ENCODE peak calls at places on chromosomes 3 and 15, in seven cellular contexts. B is retina; C is stimulated activated naive CD8-positive, alpha-beta T cell treated with anti-CD3 and anti-CD28 coated beads, Interleukin-15, Interleukin-2, amounts not matched to agents 100 U/mL and 50 U/mL, for 24 hours; L is cardiac fibroblast; Z is effector memory CD8-positive, alpha-beta T cell; M is stimulated activated CD8-positive, alpha-beta memory T cell treated with anti-CD3 and anti-CD28 coated beads, Interleukin-15, amount 100 ng/mL, for 24 hours; Y is effector CD4-positive, alpha-beta T cell. D is an unnamed sample.

GRCh38 chr3:5051772-5052171 is 70.3 kb upstream of the ARL8B start:
- DNase-seq in Z (no peak), B (no peak), L (no peak), M (no peak), Y (no peak), C (no peak), D (no peak)

GRCh38 chr3:50574280-50574831 is 5.0 kb downstream of the HEMK1 start:
- DNase-seq in Z (no peak), Y (no peak), M (no peak), C (peak), L (no peak), B (no peak), D (no peak)

GRCh38 chr3:168884353-168884903 is 779.1 kb downstream of the MECOM start:
- DNase-seq in Y (no peak), C (no peak), L (peak), M (no peak), B (no peak), Z (no peak), D (peak)

GRCh38 chr15:81225161-81225671 is 28.5 kb downstream of the IL16 start:
- DNase-seq in B (no peak), M (no peak), Z (no peak), Y (no peak), L (peak), C (no peak), D (no peak)

GRCh38 chr3:48636149-48636548 is 888 bp upstream of the SLC26A6 start:
- DNase-seq in Y (no peak), L (peak), Z (no peak), B (no peak), C (no peak), M (no peak), D (no peak)

GRCh38 chr3:52498134-52499054 is 3.3 kb downstream of the STAB1 start:
- DNase-seq in B (no peak), L (peak), C (no peak), Z (no peak), M (no peak), Y (no peak), D (no peak)

GRCh38 chr3:148631124-148631903 is 66.4 kb upstream of the AGTR1 start:
- DNase-seq in B (no peak), Y (no peak), Z (no peak), L (peak), C (no peak), M (no peak), D (no peak)

GRCh38 chr15:80151148-80151547 is 1.7 kb upstream of the FAH start:
- DNase-seq in Y (no peak), C (no peak), Z (no peak), M (no peak), L (no peak), B (no peak), D (no peak)

GRCh38 chr15:78394981-78395619 is 42.9 kb upstream of the IREB2 start:
- DNase-seq in B (no peak), Z (no peak), C (no peak), M (no peak), L (no peak), Y (no peak), D (no peak)

GRCh38 chr15:60128000-60128376 is 123.9 kb downstream of the FOXB1 start:
- DNase-seq in Z (no peak), M (no peak), Y (no peak), C (no peak), B (no peak), L (peak), D (no peak)

GRCh38 chr3:11548721-11549131 is 95.0 kb downstream of the VGLL4 start:
- DNase-seq in C (no peak), L (peak), Y (no peak), Z (no peak), B (no peak), M (no peak), D (no peak)

GRCh38 chr3:10609134-10609533 is 103.7 kb upstream of the ATP2B2 start:
- DNase-seq in L (no peak), M (no peak), Y (no peak), B (no peak), Z (no peak), C (no peak), D (no peak)

GRCh38 chr15:83207622-83208356 is at the start of gene HDGFL3:
- DNase-seq in Y (no peak), M (peak), B (peak), L (peak), Z (no peak), C (peak), D (peak)

GRCh38 chr3:71117572-71118247 is 465.8 kb downstream of the FOXP1 start:
- DNase-seq in C (no peak), Y (no peak), L (no peak), B (no peak), M (no peak), Z (no peak), D (no peak)

GRCh38 chr3:43001094-43001553 is 22.0 kb downstream of the GASK1A start:
- DNase-seq in L (peak), Z (no peak), Y (no peak), C (no peak), B (no peak), M (no peak), D (peak)

GRCh38 chr3:5784656-5785055 is 597.1 kb downstream of the EDEM1 start:
- DNase-seq in Y (no peak), Z (no peak), B (peak), M (no peak), C (no peak), L (no peak), D (no peak)

GRCh38 chr15:39226169-39226964 is 354.5 kb upstream of the THBS1 start:
- DNase-seq in M (no peak), L (no peak), Y (no peak), Z (no peak), C (no peak), B (no peak), D (no peak)

GRCh38 chr3:9067352-9067975 is 104.2 kb upstream of the RAD18 start:
- DNase-seq in M (no peak), B (peak), Y (no peak), Z (peak), C (peak), L (peak), D (no peak)

GRCh38 chr3:19348929-19349564 is 200.7 kb downstream of the KCNH8 start:
- DNase-seq in L (peak), C (peak), Z (no peak), Y (no peak), B (no peak), M (no peak), D (no peak)

GRCh38 chr15:31456329-31457060 is 129.9 kb downstream of the KLF13 start:
- DNase-seq in C (no peak), Y (no peak), B (no peak), L (no peak), Z (no peak), M (no peak), D (no peak)

GRCh38 chr3:16511561-16512434 is 1.7 kb downstream of the RFTN1 start:
- DNase-seq in M (peak), C (peak), Y (peak), L (peak), B (no peak), Z (peak), D (peak)

GRCh38 chr3:101635954-101636798 is 40.8 kb downstream of the ZBTB11 start:
- DNase-seq in M (peak), C (peak), L (peak), Z (peak), Y (peak), B (peak), D (peak)

GRCh38 chr3:139099968-139100817 is 55.5 kb upstream of the PRR23C start:
- DNase-seq in Y (no peak), Z (no peak), L (no peak), B (no peak), C (no peak), M (no peak), D (no peak)

GRCh38 chr15:48331796-48332641 is 790 bp downstream of the DUT start:
- DNase-seq in C (peak), Z (peak), M (peak), Y (peak), L (no peak), B (peak), D (peak)

GRCh38 chr3:79306939-79307590 is 460.7 kb downstream of the ROBO1 start:
- DNase-seq in Z (no peak), C (no peak), M (no peak), B (no peak), Y (no peak), L (no peak), D (no peak)

GRCh38 chr15:67803996-67804843 is 21.1 kb upstream of the SKOR1 start:
- DNase-seq in C (no peak), Z (no peak), M (no peak), B (peak), L (no peak), Y (no peak), D (no peak)

GRCh38 chr15:75732809-75733451 is 20.3 kb upstream of the CSPG4 start:
- DNase-seq in B (peak), M (no peak), Z (peak), Y (peak), L (peak), C (peak), D (peak)

GRCh38 chr3:168467085-168467714 is 371.5 kb upstream of the GOLIM4 start:
- DNase-seq in Z (no peak), Y (no peak), C (no peak), B (no peak), L (peak), M (no peak), D (no peak)

GRCh38 chr3:176523114-176523513 is 674.2 kb downstream of the TBL1XR1 start:
- DNase-seq in B (no peak), C (no peak), Z (no peak), L (no peak), Y (no peak), M (no peak), D (no peak)

GRCh38 chr3:193915099-193915498 is 220.8 kb upstream of the HES1 start:
- DNase-seq in Z (no peak), M (no peak), C (no peak), B (no peak), L (no peak), Y (no peak), D (no peak)

GRCh38 chr3:64319391-64319790 is 94.1 kb upstream of the PRICKLE2 start:
- DNase-seq in B (no peak), Z (no peak), C (no peak), Y (no peak), M (no peak), L (no peak), D (no peak)

GRCh38 chr3:14261229-14261628 is 82.6 kb downstream of the LSM3 start:
- DNase-seq in Z (peak), Y (peak), B (peak), L (peak), M (peak), C (peak), D (peak)

GRCh38 chr3:11718582-11719405 is 75.1 kb upstream of the VGLL4 start:
- DNase-seq in B (peak), M (no peak), L (peak), Z (peak), C (peak), Y (peak), D (peak)

GRCh38 chr15:48946088-48946839 is 17.5 kb downstream of the SHC4 start:
- DNase-seq in Z (no peak), Y (no peak), M (no peak), C (no peak), B (no peak), L (peak), D (no peak)

GRCh38 chr3:184584001-184584891 is 22.7 kb downstream of the EPHB3 start:
- DNase-seq in Z (no peak), C (no peak), Y (no peak), M (no peak), L (no peak), B (peak), D (no peak)